ENCODE peak calls at places on chromosomes 16 and 17, in four cellular contexts. G is kidney epithelial cell, J is fibroblast of lung, V is HL-60. Q is an unnamed sample.

GRCh38 chr17:81871387-81872120 is 417 bp upstream of the ARHGDIA start:
- DNase-seq in G (peak), J (peak), V (peak), Q (no peak)

GRCh38 chr17:18226284-18226945 is 980 bp downstream of the LLGL1 start:
- DNase-seq in G (no peak), J (peak), V (no peak), Q (no peak)

GRCh38 chr16:4293822-4294457 is 21.1 kb upstream of the TFAP4 start:
- DNase-seq in G (no peak), J (peak), V (no peak), Q (no peak)

GRCh38 chr17:81813371-81813684 is 9.4 kb downstream of the GCGR start:
- DNase-seq in G (no peak), J (no peak), V (no peak), Q (no peak)

GRCh38 chr16:73125860-73126259 is 77.9 kb upstream of the ZFHX3 start:
- DNase-seq in G (no peak), J (peak), V (no peak), Q (no peak)

GRCh38 chr16:89697161-89697615 is 4.3 kb downstream of the SPATA2L start:
- DNase-seq in G (no peak), J (no peak), V (no peak), Q (no peak)

GRCh38 chr16:1791256-1791942 is 2.1 kb downstream of the IGFALS start:
- DNase-seq in G (no peak), J (no peak), V (no peak), Q (no peak)

GRCh38 chr16:11672206-11673090 is 4.2 kb downstream of the SNN start:
- DNase-seq in G (no peak), J (no peak), V (peak), Q (no peak)

GRCh38 chr17:74325743-74326379 is at the start of gene KIF19:
- DNase-seq in G (no peak), J (peak), V (no peak), Q (no peak)

GRCh38 chr17:75996665-75997590 is 3.7 kb upstream of the CDK3 start:
- DNase-seq in G (peak), J (peak), V (peak), Q (no peak)

GRCh38 chr17:34527908-34528470 is 51.4 kb upstream of the TMEM132E start:
- DNase-seq in G (no peak), J (no peak), V (no peak), Q (no peak)

GRCh38 chr17:64420143-64420670 is 28.7 kb upstream of the MILR1 start:
- DNase-seq in G (no peak), J (peak), V (peak), Q (no peak)

GRCh38 chr16:16151315-16151714 is 72.0 kb downstream of the ABCC6 start:
- DNase-seq in G (no peak), J (peak), V (no peak), Q (no peak)

GRCh38 chr17:31724619-31725018 is 134.4 kb downstream of the COPRS start:
- DNase-seq in G (no peak), J (peak), V (no peak), Q (no peak)

GRCh38 chr17:56064506-56064905 is 88.8 kb upstream of the ANKFN1 start:
- DNase-seq in G (no peak), J (no peak), V (no peak), Q (no peak)

GRCh38 chr16:28098959-28099945 is 35.7 kb upstream of the GSG1L start:
- DNase-seq in G (no peak), J (no peak), V (no peak), Q (no peak)

GRCh38 chr16:48611329-48612137 is 1.6 kb upstream of the N4BP1 start:
- DNase-seq in G (no peak), J (no peak), V (peak), Q (no peak)
- H3K4me3 ChIP-seq in G (no peak), J (no peak), V (no peak), Q (no peak)

GRCh38 chr17:45812102-45812501 is 28.0 kb downstream of the CRHR1 start:
- DNase-seq in G (no peak), J (peak), V (no peak), Q (no peak)
- TF ChIP-seq CTCF in G (no peak), J (peak), V (no peak), Q (peak)

DNA sequence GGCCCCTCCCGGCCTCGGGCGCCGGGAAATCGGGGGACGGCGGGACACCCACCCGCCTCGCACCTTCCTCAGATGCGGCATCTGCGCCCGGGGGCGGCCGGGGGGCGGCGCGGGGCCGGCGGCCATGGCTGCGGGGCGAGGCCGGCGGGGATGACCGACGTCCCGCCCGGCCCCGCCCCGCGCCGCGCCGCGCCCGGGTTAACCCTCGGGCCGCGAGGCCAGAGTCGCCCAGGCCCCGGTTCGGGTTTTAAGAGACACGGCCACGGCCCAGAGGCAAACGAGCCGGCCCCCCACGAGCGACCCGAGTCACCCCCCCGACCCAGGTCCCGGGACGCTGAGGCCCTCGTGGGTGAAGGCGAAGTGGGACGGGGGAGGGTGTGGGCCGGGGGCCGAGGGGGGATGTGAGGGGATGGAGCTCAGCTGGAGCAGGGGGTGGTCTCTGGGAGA is at the start of gene RGS11:
- DNase-seq in G (no peak), J (no peak), V (no peak), Q (no peak)
- H3K4me3 ChIP-seq in G (peak), J (peak), V (peak), Q (peak)

DNA sequence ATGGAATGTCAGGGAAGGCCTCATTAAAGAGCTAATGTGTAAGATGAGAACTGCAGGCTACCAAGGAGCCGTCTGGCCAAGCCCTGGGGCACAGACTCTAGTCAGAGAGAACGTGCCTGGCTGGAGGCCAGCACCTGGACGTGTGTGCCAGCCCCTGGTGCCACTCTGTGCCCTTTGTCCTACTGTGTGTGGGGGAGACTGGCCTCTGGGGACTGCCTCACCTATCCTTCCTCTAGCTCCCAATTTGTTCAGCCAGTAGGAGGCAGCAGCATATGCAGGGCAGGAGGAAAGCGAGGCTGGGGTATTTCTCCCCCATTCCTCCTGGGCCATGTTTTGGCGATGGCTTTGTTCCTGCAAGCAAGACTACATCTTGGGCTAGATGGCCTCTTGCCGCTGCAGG is 37.1 kb downstream of the KNOP1 start:
- DNase-seq in G (no peak), J (no peak), V (no peak), Q (no peak)
- TF ChIP-seq CTCF in G (no peak), J (no peak), V (no peak), Q (peak)

DNA sequence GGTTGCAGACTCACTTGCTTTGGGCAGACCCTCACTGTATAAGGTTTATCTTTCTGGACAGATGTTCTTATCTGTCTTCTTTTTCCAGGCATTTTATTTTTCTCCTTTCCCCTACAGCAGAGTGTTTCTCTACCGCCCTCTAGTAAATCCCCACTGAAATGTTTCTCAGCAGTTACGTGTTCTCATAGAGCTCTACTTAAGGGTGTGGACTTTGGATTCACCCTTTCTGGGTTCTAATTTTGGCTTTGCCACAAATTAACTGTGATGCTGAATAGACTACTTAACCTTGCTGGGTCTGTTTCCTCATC is 2.0 kb downstream of the ADAT1 start:
- DNase-seq in G (peak), J (peak), V (peak), Q (peak)
- H3K4me3 ChIP-seq in G (no peak), J (no peak), V (no peak), Q (no peak)

GRCh38 chr16:67326472-67327309 is at the start of the genes KCTD19 and LRRC36:
- DNase-seq in G (no peak), J (no peak), V (peak), Q (no peak)
- TF ChIP-seq CTCF in G (peak), J (peak), V (no peak), Q (peak)

DNA sequence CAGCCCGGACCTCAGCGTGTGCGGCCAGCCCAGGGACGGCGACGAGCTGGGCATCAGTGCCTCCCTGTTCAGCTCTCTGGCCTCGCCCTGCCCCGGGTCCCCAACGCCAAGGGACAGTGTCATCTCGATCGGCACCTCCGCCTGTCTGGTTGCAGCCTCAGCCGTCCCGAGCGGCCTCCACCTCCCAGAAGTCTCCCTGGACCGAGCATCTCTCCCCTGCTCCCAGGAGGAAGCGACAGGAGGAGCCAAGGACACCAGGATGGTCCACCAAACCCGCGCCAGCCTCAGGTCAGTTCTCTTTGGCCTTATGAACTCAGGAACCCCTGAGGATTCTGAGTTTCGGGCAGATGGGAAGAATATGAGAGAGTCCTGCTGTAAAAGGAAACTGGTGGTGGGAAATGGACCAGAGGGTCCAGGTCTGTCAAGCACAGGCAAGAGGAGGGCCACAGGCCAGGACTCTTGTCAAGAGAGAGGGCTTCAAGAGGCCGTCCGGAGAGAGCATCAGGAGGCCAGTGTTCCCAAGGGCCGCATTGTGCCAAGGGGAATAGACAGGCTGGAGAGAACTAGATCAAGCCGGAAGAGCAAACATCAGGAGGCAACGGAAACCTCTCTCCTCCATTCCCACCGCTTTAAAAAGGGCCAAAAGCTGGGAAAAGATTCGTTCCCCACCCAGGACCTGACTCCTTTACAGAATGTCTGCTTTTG is 822 bp downstream of the HASPIN start:
- DNase-seq in G (no peak), J (no peak), V (no peak), Q (no peak)
- H3K4me3 ChIP-seq in G (peak), J (peak), V (peak), Q (peak)

GRCh38 chr17:72373910-72374741 is 253.3 kb downstream of the SOX9 start:
- DNase-seq in G (no peak), J (peak), V (no peak), Q (peak)
- TF ChIP-seq CTCF in G (no peak), J (no peak), V (no peak), Q (no peak)

GRCh38 chr17:78173025-78173715 is 4.8 kb downstream of the SYNGR2 start:
- DNase-seq in G (no peak), J (no peak), V (no peak), Q (no peak)
- H3K4me3 ChIP-seq in G (no peak), J (no peak), V (no peak), Q (no peak)

GRCh38 chr16:56269824-56270684 is 78.8 kb downstream of the GNAO1 start:
- DNase-seq in G (no peak), J (peak), V (no peak), Q (no peak)
- TF ChIP-seq CTCF in G (peak), J (no peak), V (no peak), Q (peak)

Q was measured in retinal pigment epithelial cell.